ENCODE peak calls at places on chromosomes 13 and 19, in nine cellular contexts. O is PC-9, B is left ventricle myocardium inferior, G is colonic mucosa, E is body of pancreas, L is A549, V is heart right ventricle, A is thoracic aorta, H is fibroblast of lung. D is an unnamed sample.

GRCh38 chr19:438416-438958 is 22.3 kb downstream of the SHC2 start:
- DNase-seq in L (no peak), B (no peak), E (no peak), O (no peak), A (no peak), G (no peak), V (no peak), H (no peak), D (no peak)

GRCh38 chr19:519449-519865 is 12.1 kb upstream of the CDC34 start:
- DNase-seq in H (no peak), G (no peak), L (no peak), B (no peak), O (no peak), E (no peak), V (no peak), A (no peak), D (no peak)

GRCh38 chr13:45718063-45718462 is 15.9 kb downstream of the CBY2 start:
- DNase-seq in O (no peak), G (no peak), E (no peak), A (no peak), H (peak; percentile 15), L (peak; percentile 24), B (no peak), V (no peak), D (no peak)

GRCh38 chr19:459724-460511 is 915 bp downstream of the SHC2 start:
- DNase-seq in L (peak; percentile 46), G (peak; percentile 56), V (peak; percentile 82), H (peak; percentile 27), B (peak; percentile 76), E (peak; percentile 83), O (no peak), A (no peak), D (no peak)

GRCh38 chr13:23960566-23961156 is 63.4 kb upstream of the C1QTNF9B start:
- DNase-seq in A (no peak), E (peak; percentile 31), O (peak; percentile 40), B (no peak), G (no peak), H (peak; percentile 48), L (peak; percentile 39), V (no peak), D (no peak)

GRCh38 chr19:42325896-42326771 is 699 bp downstream of the MEGF8 start:
- DNase-seq in A (no peak), G (peak; percentile 29), L (no peak), O (no peak), H (no peak), B (peak; percentile 38), V (no peak), E (no peak), D (no peak)

GRCh38 chr19:39296055-39296645 is at the start of gene IFNL1:
- DNase-seq in H (no peak), A (no peak), V (no peak), O (peak; percentile 47), E (no peak), G (no peak), L (no peak), B (no peak), D (no peak)

GRCh38 chr19:3968556-3969434 is 2.1 kb downstream of the DAPK3 start:
- DNase-seq in O (peak; percentile 93), E (peak; percentile 84), L (peak; percentile 97), B (peak; percentile 91), H (peak; percentile 99), V (peak; percentile 85), G (peak; percentile 84), A (peak; percentile 79), D (peak; percentile 92)

GRCh38 chr13:110287031-110287828 is 19.7 kb downstream of the COL4A1 start:
- DNase-seq in A (no peak), E (no peak), O (peak; percentile 93), B (no peak), G (no peak), V (no peak), H (peak; percentile 74), L (no peak), D (no peak)

GRCh38 chr13:73370066-73370465 is 311.3 kb downstream of the KLF5 start:
- DNase-seq in V (no peak), E (no peak), B (no peak), L (no peak), H (no peak), G (no peak), A (no peak), O (no peak), D (no peak)
- H3K4me3 ChIP-seq in V (no peak overlapping the region), E (no peak overlapping the region), B (no peak overlapping the region), L (no peak overlapping the region), H (no peak overlapping the region), G (no peak overlapping the region), A (no peak overlapping the region), O (no peak overlapping the region), D (no peak overlapping the region)

GRCh38 chr13:72109863-72110262 is 242.9 kb upstream of the DACH1 start:
- DNase-seq in A (no peak), B (no peak), L (no peak), E (no peak), O (no peak), H (peak; percentile 61), G (no peak), V (no peak), D (no peak)

GRCh38 chr13:72101768-72102400 is 234.9 kb upstream of the DACH1 start:
- DNase-seq in E (no peak), L (no peak), H (no peak), B (no peak), O (no peak), G (no peak), V (no peak), A (no peak), D (no peak)

DNA sequence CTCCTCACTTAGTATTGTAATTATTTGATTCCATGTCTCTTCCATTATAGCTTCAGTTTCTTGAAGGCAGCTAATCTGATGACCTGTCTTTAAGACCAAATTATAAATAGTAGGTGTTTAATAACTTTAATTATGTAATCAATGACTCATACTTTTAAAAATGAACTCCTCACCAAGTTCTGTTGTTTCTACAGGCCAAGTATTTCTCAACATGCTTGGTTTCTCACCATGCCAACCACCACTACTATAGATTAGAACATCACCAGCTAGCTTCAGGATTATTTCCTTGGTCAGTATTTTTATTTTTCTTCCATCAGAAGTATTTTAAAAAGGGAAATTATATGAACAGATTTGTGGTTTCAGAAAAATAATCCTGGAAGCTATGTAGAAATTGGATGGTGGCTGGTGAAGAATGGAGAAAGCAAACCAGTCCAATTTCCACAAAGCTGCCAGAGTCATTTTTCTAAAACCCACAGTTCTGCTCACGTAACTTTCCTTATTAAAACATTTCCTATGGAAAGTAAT is 237.7 kb upstream of the DACH1 start:
- DNase-seq in O (no peak), H (peak; percentile 73), V (no peak), B (no peak), G (no peak), A (no peak), L (no peak), E (peak; percentile 10), D (no peak)
- H3K9me3 ChIP-seq in O (no peaks in the 10 kb centered on the region), H (no peaks in the 10 kb centered on the region), V (no peaks in the 10 kb centered on the region), B (peaks cover 13% of the 10 kb centered on the region), G (no peaks in the 10 kb centered on the region), A (no peaks in the 10 kb centered on the region), L (no peaks in the 10 kb centered on the region), E (no peaks in the 10 kb centered on the region), D (no peaks in the 10 kb centered on the region)

DNA sequence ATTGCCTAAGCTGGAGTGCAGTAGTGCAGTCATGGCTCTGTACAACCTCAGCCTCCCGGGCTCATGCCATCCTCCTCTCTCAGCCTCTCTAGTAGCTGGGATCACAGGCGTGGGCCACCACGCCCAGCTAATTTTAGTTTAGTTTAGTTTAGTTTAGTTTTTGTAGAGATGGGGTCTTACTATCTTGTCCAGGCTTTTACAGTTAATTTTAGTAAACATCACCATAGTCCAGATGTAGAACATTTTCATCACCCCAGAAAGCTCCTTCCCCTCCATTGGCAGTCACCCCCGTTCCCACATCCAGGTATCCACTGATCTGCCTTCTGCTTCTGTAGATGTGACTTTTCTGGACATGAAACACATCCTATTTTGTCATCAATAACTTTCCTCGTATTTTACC is 41.1 kb downstream of the DNM2 start:
- DNase-seq in O (no peak), L (no peak), E (no peak), A (no peak), G (no peak), H (no peak), B (no peak), V (no peak), D (no peak)
- H3K4me3 ChIP-seq in O (no peak overlapping the region), L (no peak overlapping the region), E (no peak overlapping the region), A (no peak overlapping the region), G (no peak overlapping the region), H (no peak overlapping the region), B (no peak overlapping the region), V (no peak overlapping the region), D (no peak overlapping the region)

GRCh38 chr19:43858174-43858573 is 31.1 kb downstream of the ZNF283 start:
- DNase-seq in L (no peak), O (no peak), E (no peak), B (no peak), H (no peak), V (no peak), G (no peak), A (no peak), D (no peak)
- H3K9me3 ChIP-seq in L (peaks cover 95% of the 10 kb centered on the region), O (peaks cover 52% of the 10 kb centered on the region), E (peaks cover 21% of the 10 kb centered on the region), B (peaks cover 100% of the 10 kb centered on the region), H (no peaks in the 10 kb centered on the region), V (peaks cover 98% of the 10 kb centered on the region), G (no peaks in the 10 kb centered on the region), A (peaks cover 94% of the 10 kb centered on the region), D (peaks cover 58% of the 10 kb centered on the region)

DNA sequence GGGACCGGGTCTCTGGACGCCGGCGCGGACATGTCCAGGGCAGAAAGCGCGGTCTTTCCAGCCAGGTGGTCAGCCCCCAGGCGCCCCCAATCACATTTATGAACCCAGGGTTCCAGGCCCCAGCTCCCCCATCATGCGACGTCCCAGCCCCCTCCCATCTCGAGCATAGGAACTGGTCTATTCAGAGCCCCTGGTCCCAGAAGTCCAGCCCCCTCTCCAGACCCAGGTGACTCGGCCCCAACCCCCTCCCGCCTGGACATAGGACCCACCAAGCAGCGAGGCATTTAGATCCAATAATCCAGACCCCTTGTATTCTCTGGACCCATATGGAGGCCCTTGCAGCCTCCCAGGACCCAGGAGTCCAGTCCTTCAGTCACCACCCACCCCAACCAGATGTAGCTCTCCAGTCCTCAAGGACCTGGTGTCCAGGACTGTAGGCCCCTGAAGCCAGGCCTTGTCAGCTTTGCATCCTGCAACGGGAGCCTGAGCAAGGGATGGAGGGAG is 501 bp downstream of the APLP1 start:
- DNase-seq in A (no peak), L (no peak), H (no peak), V (no peak), O (no peak), E (no peak), B (no peak), G (no peak), D (no peak)
- H3K4me3 ChIP-seq in A (peak overlapping the region; percentile 80), L (peak overlapping the region; percentile 59), H (peak overlapping the region; percentile 18), V (peak overlapping the region; percentile 40), O (peak overlapping the region; percentile 35), E (peak overlapping the region; percentile 74), B (peak overlapping the region; percentile 75), G (peak overlapping the region; percentile 39), D (peak overlapping the region; percentile 43)

DNA sequence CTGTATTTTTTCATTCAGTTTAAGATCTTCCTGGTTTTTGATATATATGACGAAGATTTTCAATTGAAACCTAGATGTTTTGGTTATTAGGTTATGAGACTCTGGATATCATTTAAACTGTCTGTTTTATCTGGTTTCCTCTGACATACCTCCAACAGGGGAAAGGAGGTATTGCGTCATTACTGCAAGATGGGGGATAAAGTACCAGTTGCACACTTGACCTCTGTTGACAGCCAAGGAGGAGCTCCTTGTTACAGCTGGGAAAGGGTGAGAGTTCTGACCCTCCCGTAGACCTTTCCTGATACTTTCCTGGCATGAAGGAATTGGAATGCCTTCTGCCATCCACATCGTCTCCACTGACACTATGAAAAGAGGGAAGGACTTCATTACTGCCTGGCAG is 82.0 kb upstream of the SHISA2 start:
- DNase-seq in E (no peak), O (no peak), L (no peak), G (no peak), B (no peak), H (no peak), V (no peak), A (no peak), D (no peak)
- H3K9me3 ChIP-seq in E (no peaks in the 10 kb centered on the region), O (no peaks in the 10 kb centered on the region), L (no peaks in the 10 kb centered on the region), G (no peaks in the 10 kb centered on the region), B (peaks cover 13% of the 10 kb centered on the region), H (no peaks in the 10 kb centered on the region), V (peaks cover 6% of the 10 kb centered on the region), A (no peaks in the 10 kb centered on the region), D (no peaks in the 10 kb centered on the region)